ENCODE peak calls at places on chromosomes 5 and 9, in seven cellular contexts. One of them, this sample, is unnamed.

GRCh38 chr5:62732677-62733121 is 154.1 kb downstream of the LRRC70 start:
- DNase-seq in stimulated activated CD4-positive, alpha-beta T cell treated with anti-CD3 and anti-CD28 coated beads, Interleukin-2, amount 100 ng/mL, for 48 hours: no peak
- DNase-seq in anterior cingulate cortex: no peak
- DNase-seq in HFFc6: peak
- DNase-seq in AML-193: no peak
- DNase-seq in mucosa of descending colon: peak
- DNase-seq in NCI-H2029: peak
- DNase-seq in this sample: no peak

GRCh38 chr5:133669472-133669871 is 57.1 kb upstream of the FSTL4 start:
- DNase-seq in stimulated activated CD4-positive, alpha-beta T cell treated with anti-CD3 and anti-CD28 coated beads, Interleukin-2, amount 100 ng/mL, for 48 hours: no peak
- DNase-seq in anterior cingulate cortex: no peak
- DNase-seq in HFFc6: no peak
- DNase-seq in AML-193: no peak
- DNase-seq in mucosa of descending colon: no peak
- DNase-seq in NCI-H2029: no peak
- DNase-seq in this sample: no peak

GRCh38 chr9:70177121-70177520 is 81.7 kb upstream of the SMC5 start:
- DNase-seq in stimulated activated CD4-positive, alpha-beta T cell treated with anti-CD3 and anti-CD28 coated beads, Interleukin-2, amount 100 ng/mL, for 48 hours: no peak
- DNase-seq in anterior cingulate cortex: no peak
- DNase-seq in HFFc6: peak
- DNase-seq in AML-193: no peak
- DNase-seq in mucosa of descending colon: no peak
- DNase-seq in NCI-H2029: no peak
- DNase-seq in this sample: no peak

GRCh38 chr5:27592231-27592630 is 553.8 kb upstream of the CDH9 start:
- DNase-seq in stimulated activated CD4-positive, alpha-beta T cell treated with anti-CD3 and anti-CD28 coated beads, Interleukin-2, amount 100 ng/mL, for 48 hours: no peak
- DNase-seq in anterior cingulate cortex: no peak
- DNase-seq in HFFc6: no peak
- DNase-seq in AML-193: no peak
- DNase-seq in mucosa of descending colon: no peak
- DNase-seq in NCI-H2029: no peak
- DNase-seq in this sample: no peak

GRCh38 chr5:67142816-67143215 is 53.8 kb downstream of the CD180 start:
- DNase-seq in stimulated activated CD4-positive, alpha-beta T cell treated with anti-CD3 and anti-CD28 coated beads, Interleukin-2, amount 100 ng/mL, for 48 hours: no peak
- DNase-seq in anterior cingulate cortex: no peak
- DNase-seq in HFFc6: no peak
- DNase-seq in AML-193: no peak
- DNase-seq in mucosa of descending colon: no peak
- DNase-seq in NCI-H2029: peak
- DNase-seq in this sample: no peak

GRCh38 chr9:110399983-110400382 is 62.3 kb upstream of the TXNDC8 start:
- DNase-seq in stimulated activated CD4-positive, alpha-beta T cell treated with anti-CD3 and anti-CD28 coated beads, Interleukin-2, amount 100 ng/mL, for 48 hours: no peak
- DNase-seq in anterior cingulate cortex: no peak
- DNase-seq in HFFc6: no peak
- DNase-seq in AML-193: no peak
- DNase-seq in mucosa of descending colon: no peak
- DNase-seq in NCI-H2029: no peak
- DNase-seq in this sample: no peak

GRCh38 chr9:133148351-133149129 is 15.2 kb downstream of the GBGT1 start:
- DNase-seq in stimulated activated CD4-positive, alpha-beta T cell treated with anti-CD3 and anti-CD28 coated beads, Interleukin-2, amount 100 ng/mL, for 48 hours: peak
- DNase-seq in anterior cingulate cortex: no peak
- DNase-seq in HFFc6: peak
- DNase-seq in AML-193: peak
- DNase-seq in mucosa of descending colon: peak
- DNase-seq in NCI-H2029: peak
- DNase-seq in this sample: no peak

GRCh38 chr9:100317706-100318105 is 35.0 kb downstream of the TEX10 start:
- DNase-seq in stimulated activated CD4-positive, alpha-beta T cell treated with anti-CD3 and anti-CD28 coated beads, Interleukin-2, amount 100 ng/mL, for 48 hours: no peak
- DNase-seq in anterior cingulate cortex: no peak
- DNase-seq in HFFc6: peak
- DNase-seq in AML-193: no peak
- DNase-seq in mucosa of descending colon: no peak
- DNase-seq in NCI-H2029: no peak
- DNase-seq in this sample: no peak

GRCh38 chr5:64165500-64166200 is at the start of gene RNF180:
- DNase-seq in stimulated activated CD4-positive, alpha-beta T cell treated with anti-CD3 and anti-CD28 coated beads, Interleukin-2, amount 100 ng/mL, for 48 hours: no peak
- DNase-seq in anterior cingulate cortex: no peak
- DNase-seq in HFFc6: no peak
- DNase-seq in AML-193: no peak
- DNase-seq in mucosa of descending colon: peak
- DNase-seq in NCI-H2029: no peak
- DNase-seq in this sample: peak

GRCh38 chr5:97192580-97193421 is 9.8 kb upstream of the RIOK2 start:
- DNase-seq in stimulated activated CD4-positive, alpha-beta T cell treated with anti-CD3 and anti-CD28 coated beads, Interleukin-2, amount 100 ng/mL, for 48 hours: no peak
- DNase-seq in anterior cingulate cortex: no peak
- DNase-seq in HFFc6: no peak
- DNase-seq in AML-193: no peak
- DNase-seq in mucosa of descending colon: no peak
- DNase-seq in NCI-H2029: no peak
- DNase-seq in this sample: no peak

GRCh38 chr9:125756499-125756898 is 9.3 kb downstream of the PBX3 start:
- DNase-seq in stimulated activated CD4-positive, alpha-beta T cell treated with anti-CD3 and anti-CD28 coated beads, Interleukin-2, amount 100 ng/mL, for 48 hours: no peak
- DNase-seq in anterior cingulate cortex: no peak
- DNase-seq in HFFc6: no peak
- DNase-seq in AML-193: no peak
- DNase-seq in mucosa of descending colon: no peak
- DNase-seq in NCI-H2029: no peak
- DNase-seq in this sample: no peak

GRCh38 chr5:148820778-148821395 is 5.5 kb upstream of the ADRB2 start:
- DNase-seq in stimulated activated CD4-positive, alpha-beta T cell treated with anti-CD3 and anti-CD28 coated beads, Interleukin-2, amount 100 ng/mL, for 48 hours: no peak
- DNase-seq in anterior cingulate cortex: no peak
- DNase-seq in HFFc6: peak
- DNase-seq in AML-193: peak
- DNase-seq in mucosa of descending colon: peak
- DNase-seq in NCI-H2029: no peak
- DNase-seq in this sample: no peak

GRCh38 chr5:74639538-74640449 is 734 bp downstream of the ENC1 start:
- DNase-seq in stimulated activated CD4-positive, alpha-beta T cell treated with anti-CD3 and anti-CD28 coated beads, Interleukin-2, amount 100 ng/mL, for 48 hours: no peak
- DNase-seq in anterior cingulate cortex: peak
- DNase-seq in HFFc6: peak
- DNase-seq in AML-193: peak
- DNase-seq in mucosa of descending colon: no peak
- DNase-seq in NCI-H2029: no peak
- DNase-seq in this sample: no peak

GRCh38 chr9:130537346-130538050 is 41.9 kb upstream of the FUBP3 start:
- DNase-seq in stimulated activated CD4-positive, alpha-beta T cell treated with anti-CD3 and anti-CD28 coated beads, Interleukin-2, amount 100 ng/mL, for 48 hours: no peak
- DNase-seq in anterior cingulate cortex: no peak
- DNase-seq in HFFc6: no peak
- DNase-seq in AML-193: no peak
- DNase-seq in mucosa of descending colon: no peak
- DNase-seq in NCI-H2029: no peak
- DNase-seq in this sample: no peak

GRCh38 chr5:175658299-175659145 is 651 bp downstream of the HRH2 start:
- DNase-seq in stimulated activated CD4-positive, alpha-beta T cell treated with anti-CD3 and anti-CD28 coated beads, Interleukin-2, amount 100 ng/mL, for 48 hours: no peak
- DNase-seq in anterior cingulate cortex: no peak
- DNase-seq in HFFc6: no peak
- DNase-seq in AML-193: peak
- DNase-seq in mucosa of descending colon: no peak
- DNase-seq in NCI-H2029: no peak
- DNase-seq in this sample: no peak

GRCh38 chr5:39850291-39850690 is 425.5 kb upstream of the DAB2 start:
- DNase-seq in stimulated activated CD4-positive, alpha-beta T cell treated with anti-CD3 and anti-CD28 coated beads, Interleukin-2, amount 100 ng/mL, for 48 hours: no peak
- DNase-seq in anterior cingulate cortex: no peak
- DNase-seq in HFFc6: no peak
- DNase-seq in AML-193: no peak
- DNase-seq in mucosa of descending colon: no peak
- DNase-seq in NCI-H2029: no peak
- DNase-seq in this sample: no peak

GRCh38 chr9:4842734-4843133 is 50.0 kb downstream of the RCL1 start:
- DNase-seq in stimulated activated CD4-positive, alpha-beta T cell treated with anti-CD3 and anti-CD28 coated beads, Interleukin-2, amount 100 ng/mL, for 48 hours: no peak
- DNase-seq in anterior cingulate cortex: no peak
- DNase-seq in HFFc6: no peak
- DNase-seq in AML-193: no peak
- DNase-seq in mucosa of descending colon: no peak
- DNase-seq in NCI-H2029: no peak
- DNase-seq in this sample: no peak

GRCh38 chr9:94011134-94011533 is 56.0 kb upstream of the BARX1 start:
- DNase-seq in stimulated activated CD4-positive, alpha-beta T cell treated with anti-CD3 and anti-CD28 coated beads, Interleukin-2, amount 100 ng/mL, for 48 hours: no peak
- DNase-seq in anterior cingulate cortex: no peak
- DNase-seq in HFFc6: no peak
- DNase-seq in AML-193: no peak
- DNase-seq in mucosa of descending colon: peak
- DNase-seq in NCI-H2029: peak
- DNase-seq in this sample: no peak

GRCh38 chr5:159515909-159516415 is 185.7 kb upstream of the IL12B start:
- DNase-seq in stimulated activated CD4-positive, alpha-beta T cell treated with anti-CD3 and anti-CD28 coated beads, Interleukin-2, amount 100 ng/mL, for 48 hours: peak
- DNase-seq in anterior cingulate cortex: peak
- DNase-seq in HFFc6: no peak
- DNase-seq in AML-193: peak
- DNase-seq in mucosa of descending colon: peak
- DNase-seq in NCI-H2029: peak
- DNase-seq in this sample: peak

GRCh38 chr5:83244516-83244915 is 167.2 kb downstream of the XRCC4 start:
- DNase-seq in stimulated activated CD4-positive, alpha-beta T cell treated with anti-CD3 and anti-CD28 coated beads, Interleukin-2, amount 100 ng/mL, for 48 hours: no peak
- DNase-seq in anterior cingulate cortex: no peak
- DNase-seq in HFFc6: no peak
- DNase-seq in AML-193: no peak
- DNase-seq in mucosa of descending colon: no peak
- DNase-seq in NCI-H2029: no peak
- DNase-seq in this sample: no peak

GRCh38 chr5:5318426-5319205 is 103.9 kb upstream of the ICE1 start:
- DNase-seq in stimulated activated CD4-positive, alpha-beta T cell treated with anti-CD3 and anti-CD28 coated beads, Interleukin-2, amount 100 ng/mL, for 48 hours: no peak
- DNase-seq in anterior cingulate cortex: no peak
- DNase-seq in HFFc6: no peak
- DNase-seq in AML-193: no peak
- DNase-seq in mucosa of descending colon: no peak
- DNase-seq in NCI-H2029: no peak
- DNase-seq in this sample: no peak

GRCh38 chr9:116318463-116319271 is 165.1 kb downstream of the PAPPA start:
- DNase-seq in stimulated activated CD4-positive, alpha-beta T cell treated with anti-CD3 and anti-CD28 coated beads, Interleukin-2, amount 100 ng/mL, for 48 hours: no peak
- DNase-seq in anterior cingulate cortex: no peak
- DNase-seq in HFFc6: no peak
- DNase-seq in AML-193: no peak
- DNase-seq in mucosa of descending colon: peak
- DNase-seq in NCI-H2029: no peak
- DNase-seq in this sample: no peak

GRCh38 chr9:130692365-130692764 is 1.2 kb upstream of the EXOSC2 start:
- DNase-seq in stimulated activated CD4-positive, alpha-beta T cell treated with anti-CD3 and anti-CD28 coated beads, Interleukin-2, amount 100 ng/mL, for 48 hours: no peak
- DNase-seq in anterior cingulate cortex: no peak
- DNase-seq in HFFc6: no peak
- DNase-seq in AML-193: no peak
- DNase-seq in mucosa of descending colon: no peak
- DNase-seq in NCI-H2029: no peak
- DNase-seq in this sample: no peak

GRCh38 chr9:136095028-136095494 is at the start of gene NACC2:
- DNase-seq in stimulated activated CD4-positive, alpha-beta T cell treated with anti-CD3 and anti-CD28 coated beads, Interleukin-2, amount 100 ng/mL, for 48 hours: no peak
- DNase-seq in anterior cingulate cortex: no peak
- DNase-seq in HFFc6: peak
- DNase-seq in AML-193: no peak
- DNase-seq in mucosa of descending colon: peak
- DNase-seq in NCI-H2029: peak
- DNase-seq in this sample: no peak

GRCh38 chr9:120839146-120839545 is 3.6 kb downstream of the PSMD5 start:
- DNase-seq in stimulated activated CD4-positive, alpha-beta T cell treated with anti-CD3 and anti-CD28 coated beads, Interleukin-2, amount 100 ng/mL, for 48 hours: no peak
- DNase-seq in anterior cingulate cortex: no peak
- DNase-seq in HFFc6: no peak
- DNase-seq in AML-193: no peak
- DNase-seq in mucosa of descending colon: no peak
- DNase-seq in NCI-H2029: no peak
- DNase-seq in this sample: no peak

GRCh38 chr5:76083555-76084495 is 642 bp downstream of the SV2C start:
- DNase-seq in stimulated activated CD4-positive, alpha-beta T cell treated with anti-CD3 and anti-CD28 coated beads, Interleukin-2, amount 100 ng/mL, for 48 hours: peak
- DNase-seq in anterior cingulate cortex: no peak
- DNase-seq in HFFc6: no peak
- DNase-seq in AML-193: no peak
- DNase-seq in mucosa of descending colon: no peak
- DNase-seq in NCI-H2029: no peak
- DNase-seq in this sample: peak

GRCh38 chr9:13841801-13842462 is 472.0 kb downstream of the NFIB start:
- DNase-seq in stimulated activated CD4-positive, alpha-beta T cell treated with anti-CD3 and anti-CD28 coated beads, Interleukin-2, amount 100 ng/mL, for 48 hours: no peak
- DNase-seq in anterior cingulate cortex: no peak
- DNase-seq in HFFc6: no peak
- DNase-seq in AML-193: no peak
- DNase-seq in mucosa of descending colon: no peak
- DNase-seq in NCI-H2029: peak
- DNase-seq in this sample: no peak

GRCh38 chr9:134626141-134626423 is 15.5 kb upstream of the COL5A1 start:
- DNase-seq in stimulated activated CD4-positive, alpha-beta T cell treated with anti-CD3 and anti-CD28 coated beads, Interleukin-2, amount 100 ng/mL, for 48 hours: no peak
- DNase-seq in anterior cingulate cortex: no peak
- DNase-seq in HFFc6: no peak
- DNase-seq in AML-193: no peak
- DNase-seq in mucosa of descending colon: no peak
- DNase-seq in NCI-H2029: no peak
- DNase-seq in this sample: no peak

GRCh38 chr5:103424453-103425205 is 138.0 kb downstream of the NUDT12 start:
- DNase-seq in stimulated activated CD4-positive, alpha-beta T cell treated with anti-CD3 and anti-CD28 coated beads, Interleukin-2, amount 100 ng/mL, for 48 hours: no peak
- DNase-seq in anterior cingulate cortex: no peak
- DNase-seq in HFFc6: peak
- DNase-seq in AML-193: no peak
- DNase-seq in mucosa of descending colon: no peak
- DNase-seq in NCI-H2029: no peak
- DNase-seq in this sample: no peak

GRCh38 chr5:135069016-135069770 is 35.2 kb upstream of the PITX1 start:
- DNase-seq in stimulated activated CD4-positive, alpha-beta T cell treated with anti-CD3 and anti-CD28 coated beads, Interleukin-2, amount 100 ng/mL, for 48 hours: no peak
- DNase-seq in anterior cingulate cortex: no peak
- DNase-seq in HFFc6: no peak
- DNase-seq in AML-193: no peak
- DNase-seq in mucosa of descending colon: no peak
- DNase-seq in NCI-H2029: no peak
- DNase-seq in this sample: no peak

GRCh38 chr9:15205632-15206243 is 101.3 kb downstream of the TTC39B start:
- DNase-seq in stimulated activated CD4-positive, alpha-beta T cell treated with anti-CD3 and anti-CD28 coated beads, Interleukin-2, amount 100 ng/mL, for 48 hours: no peak
- DNase-seq in anterior cingulate cortex: no peak
- DNase-seq in HFFc6: no peak
- DNase-seq in AML-193: no peak
- DNase-seq in mucosa of descending colon: no peak
- DNase-seq in NCI-H2029: no peak
- DNase-seq in this sample: no peak

GRCh38 chr9:130599625-130600024 is 20.2 kb downstream of the FUBP3 start:
- DNase-seq in stimulated activated CD4-positive, alpha-beta T cell treated with anti-CD3 and anti-CD28 coated beads, Interleukin-2, amount 100 ng/mL, for 48 hours: no peak
- DNase-seq in anterior cingulate cortex: no peak
- DNase-seq in HFFc6: no peak
- DNase-seq in AML-193: no peak
- DNase-seq in mucosa of descending colon: no peak
- DNase-seq in NCI-H2029: no peak
- DNase-seq in this sample: no peak

GRCh38 chr5:170597109-170597741 is 93.4 kb downstream of the KCNIP1 start:
- DNase-seq in stimulated activated CD4-positive, alpha-beta T cell treated with anti-CD3 and anti-CD28 coated beads, Interleukin-2, amount 100 ng/mL, for 48 hours: peak
- DNase-seq in anterior cingulate cortex: no peak
- DNase-seq in HFFc6: peak
- DNase-seq in AML-193: no peak
- DNase-seq in mucosa of descending colon: no peak
- DNase-seq in NCI-H2029: no peak
- DNase-seq in this sample: no peak

GRCh38 chr9:90432951-90433350 is 209.7 kb downstream of the DIRAS2 start:
- DNase-seq in stimulated activated CD4-positive, alpha-beta T cell treated with anti-CD3 and anti-CD28 coated beads, Interleukin-2, amount 100 ng/mL, for 48 hours: no peak
- DNase-seq in anterior cingulate cortex: no peak
- DNase-seq in HFFc6: no peak
- DNase-seq in AML-193: no peak
- DNase-seq in mucosa of descending colon: no peak
- DNase-seq in NCI-H2029: no peak
- DNase-seq in this sample: no peak

GRCh38 chr5:107474724-107475489 is 195.8 kb downstream of the EFNA5 start:
- DNase-seq in stimulated activated CD4-positive, alpha-beta T cell treated with anti-CD3 and anti-CD28 coated beads, Interleukin-2, amount 100 ng/mL, for 48 hours: no peak
- DNase-seq in anterior cingulate cortex: no peak
- DNase-seq in HFFc6: no peak
- DNase-seq in AML-193: no peak
- DNase-seq in mucosa of descending colon: no peak
- DNase-seq in NCI-H2029: no peak
- DNase-seq in this sample: no peak

GRCh38 chr5:171405615-171406014 is 13.8 kb upstream of the FGF18 start:
- DNase-seq in stimulated activated CD4-positive, alpha-beta T cell treated with anti-CD3 and anti-CD28 coated beads, Interleukin-2, amount 100 ng/mL, for 48 hours: no peak
- DNase-seq in anterior cingulate cortex: no peak
- DNase-seq in HFFc6: peak
- DNase-seq in AML-193: no peak
- DNase-seq in mucosa of descending colon: no peak
- DNase-seq in NCI-H2029: no peak
- DNase-seq in this sample: no peak